ENCODE peak calls at places on chromosome 11, in six cellular contexts. A is activated CD8-positive, alpha-beta memory T cell treated with anti-CD3 and anti-CD28 coated beads, Interleukin-2, amount 50 U/mL, for 48 hours; B is transverse colon; J is activated CD8-positive, alpha-beta T cell treated with anti-CD3 and anti-CD28 coated beads for 36 hours; U is fibroblast of pulmonary artery; W is Panc1. C is an unnamed sample.

GRCh38 chr11:35237860-35238715 is 99.1 kb downstream of the CD44 start:
- DNase-seq in A (peak; percentile 69), U (peak; percentile 76), W (no peak), B (peak; percentile 54), J (peak; percentile 70), C (peak; percentile 59)

GRCh38 chr11:34299962-34300350 is 57.9 kb downstream of the ABTB2 start:
- DNase-seq in J (no peak), A (no peak), B (no peak), U (no peak), W (no peak), C (no peak)

GRCh38 chr11:50278756-50279155 is 246.1 kb downstream of the OR4C45 start:
- DNase-seq in B (no peak), W (no peak), A (no peak), U (no peak), J (no peak), C (no peak)

GRCh38 chr11:3642071-3642951 is 519 bp upstream of the ART5 start:
- DNase-seq in B (peak; percentile 74), J (peak; percentile 52), U (peak; percentile 76), W (no peak), A (peak; percentile 70), C (no peak)

GRCh38 chr11:63404536-63404935 is 35.0 kb downstream of the SLC22A9 start:
- DNase-seq in J (no peak), A (no peak), U (no peak), W (no peak), B (no peak), C (no peak)

GRCh38 chr11:33317662-33318061 is 60.5 kb downstream of the HIPK3 start:
- DNase-seq in J (no peak), B (no peak), W (no peak), U (no peak), A (no peak), C (no peak)

GRCh38 chr11:1117970-1118369 is 39.8 kb upstream of the MUC5AC start:
- DNase-seq in U (no peak), J (no peak), A (no peak), B (no peak), W (no peak), C (no peak)

GRCh38 chr11:113690619-113691569 is 15.2 kb downstream of the TMPRSS5 start:
- DNase-seq in W (no peak), J (peak; percentile 28), B (peak; percentile 80), A (peak; percentile 65), U (peak; percentile 50), C (peak; percentile 10)

GRCh38 chr11:125062931-125063428 is at the start of gene SLC37A2:
- DNase-seq in W (no peak), A (peak; percentile 74), B (peak; percentile 73), J (peak; percentile 73), U (peak; percentile 50), C (no peak)

GRCh38 chr11:12321217-12321937 is 56.0 kb upstream of the PARVA start:
- DNase-seq in W (no peak), U (no peak), A (no peak), J (peak; percentile 4), B (no peak), C (peak; percentile 14)

C was measured in DND-41.